ENCODE peak calls at places on chromosome 17, in five cellular contexts. One of them, this sample, is unnamed.

GRCh38 chr17:28874750-28875149 is 19.9 kb downstream of the ERAL1 start:
- DNase-seq in esophagus muscularis mucosa: no peak
- DNase-seq in right lobe of liver: no peak
- DNase-seq in breast epithelium: no peak
- DNase-seq in body of pancreas: no peak
- DNase-seq in this sample: no peak

GRCh38 chr17:29760279-29760721 is 137.6 kb upstream of the CORO6 start:
- DNase-seq in esophagus muscularis mucosa: no peak
- DNase-seq in right lobe of liver: no peak
- DNase-seq in breast epithelium: no peak
- DNase-seq in body of pancreas: no peak
- DNase-seq in this sample: no peak

GRCh38 chr17:68441064-68441770 is 16.1 kb downstream of the WIPI1 start:
- DNase-seq in esophagus muscularis mucosa: no peak
- DNase-seq in right lobe of liver: no peak
- DNase-seq in breast epithelium: no peak
- DNase-seq in body of pancreas: peak; percentile 41
- DNase-seq in this sample: no peak

GRCh38 chr17:83107656-83108048 is 28.2 kb downstream of the METRNL start:
- DNase-seq in esophagus muscularis mucosa: no peak
- DNase-seq in right lobe of liver: no peak
- DNase-seq in breast epithelium: no peak
- DNase-seq in body of pancreas: no peak
- DNase-seq in this sample: no peak

GRCh38 chr17:28735242-28735722 is 6.7 kb downstream of the NEK8 start:
- DNase-seq in esophagus muscularis mucosa: no peak
- DNase-seq in right lobe of liver: no peak
- DNase-seq in breast epithelium: no peak
- DNase-seq in body of pancreas: no peak
- DNase-seq in this sample: peak; percentile 69

GRCh38 chr17:75774988-75775668 is 9.5 kb upstream of the UNK start:
- DNase-seq in esophagus muscularis mucosa: no peak
- DNase-seq in right lobe of liver: no peak
- DNase-seq in breast epithelium: peak; percentile 36
- DNase-seq in body of pancreas: peak; percentile 26
- DNase-seq in this sample: no peak

GRCh38 chr17:16879686-16880085 is 92.2 kb downstream of the TNFRSF13B start:
- DNase-seq in esophagus muscularis mucosa: no peak
- DNase-seq in right lobe of liver: peak; percentile 30
- DNase-seq in breast epithelium: no peak
- DNase-seq in body of pancreas: no peak
- DNase-seq in this sample: no peak

GRCh38 chr17:17365476-17366110 is 62.4 kb downstream of the NT5M start:
- DNase-seq in esophagus muscularis mucosa: no peak
- DNase-seq in right lobe of liver: no peak
- DNase-seq in breast epithelium: no peak
- DNase-seq in body of pancreas: no peak
- DNase-seq in this sample: no peak

GRCh38 chr17:4038076-4038475 is 73.8 kb upstream of the ATP2A3 start:
- DNase-seq in esophagus muscularis mucosa: no peak
- DNase-seq in right lobe of liver: no peak
- DNase-seq in breast epithelium: no peak
- DNase-seq in body of pancreas: peak; percentile 40
- DNase-seq in this sample: no peak

GRCh38 chr17:13024033-13024432 is 6.2 kb upstream of the ELAC2 start:
- DNase-seq in esophagus muscularis mucosa: no peak
- DNase-seq in right lobe of liver: no peak
- DNase-seq in breast epithelium: no peak
- DNase-seq in body of pancreas: no peak
- DNase-seq in this sample: no peak

GRCh38 chr17:60577147-60577925 is 22.7 kb upstream of the PPM1D start:
- DNase-seq in esophagus muscularis mucosa: no peak
- DNase-seq in right lobe of liver: no peak
- DNase-seq in breast epithelium: no peak
- DNase-seq in body of pancreas: peak; percentile 43
- DNase-seq in this sample: no peak

GRCh38 chr17:40510328-40510648 is 8.9 kb upstream of the TNS4 start:
- DNase-seq in esophagus muscularis mucosa: no peak
- DNase-seq in right lobe of liver: no peak
- DNase-seq in breast epithelium: peak; percentile 92
- DNase-seq in body of pancreas: no peak
- DNase-seq in this sample: peak; percentile 90

GRCh38 chr17:9987779-9988585 is 82.9 kb upstream of the RCVRN start:
- DNase-seq in esophagus muscularis mucosa: no peak
- DNase-seq in right lobe of liver: no peak
- DNase-seq in breast epithelium: no peak
- DNase-seq in body of pancreas: peak; percentile 17
- DNase-seq in this sample: no peak

GRCh38 chr17:39408360-39408759 is 6.9 kb upstream of the FBXL20 start:
- DNase-seq in esophagus muscularis mucosa: no peak
- DNase-seq in right lobe of liver: no peak
- DNase-seq in breast epithelium: no peak
- DNase-seq in body of pancreas: no peak
- DNase-seq in this sample: no peak

GRCh38 chr17:13266596-13266995 is 248.8 kb upstream of the ELAC2 start:
- DNase-seq in esophagus muscularis mucosa: no peak
- DNase-seq in right lobe of liver: no peak
- DNase-seq in breast epithelium: no peak
- DNase-seq in body of pancreas: no peak
- DNase-seq in this sample: no peak

GRCh38 chr17:69819316-69820087 is 255.5 kb upstream of the KCNJ16 start:
- DNase-seq in esophagus muscularis mucosa: no peak
- DNase-seq in right lobe of liver: no peak
- DNase-seq in breast epithelium: no peak
- DNase-seq in body of pancreas: no peak
- DNase-seq in this sample: no peak

GRCh38 chr17:73203788-73204479 is 11.1 kb downstream of the COG1 start:
- DNase-seq in esophagus muscularis mucosa: no peak
- DNase-seq in right lobe of liver: no peak
- DNase-seq in breast epithelium: peak; percentile 2
- DNase-seq in body of pancreas: no peak
- DNase-seq in this sample: no peak

GRCh38 chr17:4364622-4365041 is 1.8 kb downstream of the UBE2G1 start:
- DNase-seq in esophagus muscularis mucosa: no peak
- DNase-seq in right lobe of liver: peak; percentile 42
- DNase-seq in breast epithelium: no peak
- DNase-seq in body of pancreas: no peak
- DNase-seq in this sample: peak; percentile 72

GRCh38 chr17:10745231-10745630 is 15.4 kb upstream of the TMEM220 start:
- DNase-seq in esophagus muscularis mucosa: no peak
- DNase-seq in right lobe of liver: no peak
- DNase-seq in breast epithelium: no peak
- DNase-seq in body of pancreas: no peak
- DNase-seq in this sample: no peak

GRCh38 chr17:59798111-59798510 is 90.7 kb downstream of the VMP1 start:
- DNase-seq in esophagus muscularis mucosa: no peak
- DNase-seq in right lobe of liver: no peak
- DNase-seq in breast epithelium: no peak
- DNase-seq in body of pancreas: no peak
- DNase-seq in this sample: no peak

GRCh38 chr17:80791758-80792284 is 199.8 kb upstream of the CHMP6 start:
- DNase-seq in esophagus muscularis mucosa: no peak
- DNase-seq in right lobe of liver: no peak
- DNase-seq in breast epithelium: no peak
- DNase-seq in body of pancreas: peak; percentile 57
- DNase-seq in this sample: peak; percentile 92

GRCh38 chr17:55783684-55784245 is 32.9 kb downstream of the PCTP start:
- DNase-seq in esophagus muscularis mucosa: peak; percentile 95
- DNase-seq in right lobe of liver: no peak
- DNase-seq in breast epithelium: no peak
- DNase-seq in body of pancreas: peak; percentile 38
- DNase-seq in this sample: peak; percentile 88

GRCh38 chr17:82754297-82755208 is 2.7 kb downstream of the TBCD start:
- DNase-seq in esophagus muscularis mucosa: no peak
- DNase-seq in right lobe of liver: no peak
- DNase-seq in breast epithelium: no peak
- DNase-seq in body of pancreas: no peak
- DNase-seq in this sample: no peak

GRCh38 chr17:31418773-31419350 is 27.4 kb downstream of the RAB11FIP4 start:
- DNase-seq in esophagus muscularis mucosa: no peak
- DNase-seq in right lobe of liver: no peak
- DNase-seq in breast epithelium: no peak
- DNase-seq in body of pancreas: no peak
- DNase-seq in this sample: no peak

GRCh38 chr17:17737938-17738894 is 57.0 kb downstream of the RAI1 start:
- DNase-seq in esophagus muscularis mucosa: no peak
- DNase-seq in right lobe of liver: no peak
- DNase-seq in breast epithelium: peak; percentile 67
- DNase-seq in body of pancreas: peak; percentile 62
- DNase-seq in this sample: no peak

GRCh38 chr17:3923466-3924190 is 7.4 kb upstream of the P2RX1 start:
- DNase-seq in esophagus muscularis mucosa: no peak
- DNase-seq in right lobe of liver: no peak
- DNase-seq in breast epithelium: no peak
- DNase-seq in body of pancreas: no peak
- DNase-seq in this sample: no peak

GRCh38 chr17:74729368-74729767 is 7.7 kb upstream of the RAB37 start:
- DNase-seq in esophagus muscularis mucosa: no peak
- DNase-seq in right lobe of liver: no peak
- DNase-seq in breast epithelium: no peak
- DNase-seq in body of pancreas: no peak
- DNase-seq in this sample: no peak
- TF ChIP-seq POLR2A in esophagus muscularis mucosa: no peak
- TF ChIP-seq POLR2A in right lobe of liver: no peak
- TF ChIP-seq POLR2A in breast epithelium: no peak
- TF ChIP-seq POLR2A in body of pancreas: no peak
- TF ChIP-seq POLR2A in this sample: no peak

GRCh38 chr17:66543526-66543925 is 241.1 kb downstream of the PRKCA start:
- DNase-seq in esophagus muscularis mucosa: no peak
- DNase-seq in right lobe of liver: no peak
- DNase-seq in breast epithelium: no peak
- DNase-seq in body of pancreas: no peak
- DNase-seq in this sample: no peak

GRCh38 chr17:66542183-66542966 is 240.0 kb downstream of the PRKCA start:
- DNase-seq in esophagus muscularis mucosa: no peak
- DNase-seq in right lobe of liver: no peak
- DNase-seq in breast epithelium: no peak
- DNase-seq in body of pancreas: no peak
- DNase-seq in this sample: no peak

GRCh38 chr17:66542967-66543525 is 240.6 kb downstream of the PRKCA start:
- DNase-seq in esophagus muscularis mucosa: no peak
- DNase-seq in right lobe of liver: no peak
- DNase-seq in breast epithelium: no peak
- DNase-seq in body of pancreas: no peak
- DNase-seq in this sample: no peak

GRCh38 chr17:66540131-66540781 is 237.8 kb downstream of the PRKCA start:
- DNase-seq in esophagus muscularis mucosa: no peak
- DNase-seq in right lobe of liver: no peak
- DNase-seq in breast epithelium: peak; percentile 23
- DNase-seq in body of pancreas: peak; percentile 35
- DNase-seq in this sample: no peak

GRCh38 chr17:66541461-66542182 is 239.2 kb downstream of the PRKCA start:
- DNase-seq in esophagus muscularis mucosa: no peak
- DNase-seq in right lobe of liver: no peak
- DNase-seq in breast epithelium: no peak
- DNase-seq in body of pancreas: no peak
- DNase-seq in this sample: no peak
- H3K27ac ChIP-seq in esophagus muscularis mucosa: peak overlapping the region; percentile 73
- H3K27ac ChIP-seq in right lobe of liver: no peak overlapping the region
- H3K27ac ChIP-seq in breast epithelium: no peak overlapping the region
- H3K27ac ChIP-seq in body of pancreas: no peak overlapping the region
- H3K27ac ChIP-seq in this sample: no peak overlapping the region

GRCh38 chr17:45342306-45342705 is 25.5 kb upstream of the MAP3K14 start:
- DNase-seq in esophagus muscularis mucosa: no peak
- DNase-seq in right lobe of liver: peak; percentile 40
- DNase-seq in breast epithelium: no peak
- DNase-seq in body of pancreas: no peak
- DNase-seq in this sample: no peak
- TF ChIP-seq POLR2A in esophagus muscularis mucosa: no peak
- TF ChIP-seq POLR2A in right lobe of liver: no peak
- TF ChIP-seq POLR2A in breast epithelium: no peak
- TF ChIP-seq POLR2A in body of pancreas: no peak
- TF ChIP-seq POLR2A in this sample: no peak

GRCh38 chr17:7476474-7476873 is 3.0 kb downstream of the ZBTB4 start:
- DNase-seq in esophagus muscularis mucosa: no peak
- DNase-seq in right lobe of liver: no peak
- DNase-seq in breast epithelium: peak; percentile 57
- DNase-seq in body of pancreas: no peak
- DNase-seq in this sample: no peak
- H3K27ac ChIP-seq in esophagus muscularis mucosa: peak overlapping the region; percentile 100
- H3K27ac ChIP-seq in right lobe of liver: no peak overlapping the region
- H3K27ac ChIP-seq in breast epithelium: peak overlapping the region; percentile 100
- H3K27ac ChIP-seq in body of pancreas: peak overlapping the region; percentile 51
- H3K27ac ChIP-seq in this sample: peak overlapping the region; percentile 100

DNA sequence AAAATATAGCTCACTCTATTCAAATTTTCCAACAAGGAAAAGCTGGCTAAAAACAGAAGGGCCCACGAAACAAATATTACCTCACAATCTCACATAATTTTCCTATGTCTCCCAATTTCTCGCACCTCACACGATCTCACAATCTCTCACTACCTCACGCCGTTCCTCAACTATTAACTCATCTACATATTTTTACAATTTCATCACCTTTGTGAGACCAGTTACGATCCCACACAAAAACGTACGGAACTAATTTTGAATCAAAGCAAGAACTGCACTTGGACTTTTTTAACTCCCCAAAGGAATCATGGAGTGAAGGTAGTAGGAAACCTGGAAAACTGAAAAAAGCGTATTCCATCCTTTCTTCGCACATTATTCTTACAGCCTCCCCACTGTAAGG is 1.1 kb downstream of the CBX1 start:
- DNase-seq in esophagus muscularis mucosa: no peak
- DNase-seq in right lobe of liver: no peak
- DNase-seq in breast epithelium: no peak
- DNase-seq in body of pancreas: no peak
- DNase-seq in this sample: no peak
- TF ChIP-seq POLR2A in esophagus muscularis mucosa: no peak
- TF ChIP-seq POLR2A in right lobe of liver: no peak
- TF ChIP-seq POLR2A in breast epithelium: no peak
- TF ChIP-seq POLR2A in body of pancreas: no peak
- TF ChIP-seq POLR2A in this sample: no peak

GRCh38 chr17:1980665-1981250 is 44.4 kb downstream of the RTN4RL1 start:
- DNase-seq in esophagus muscularis mucosa: no peak
- DNase-seq in right lobe of liver: no peak
- DNase-seq in breast epithelium: no peak
- DNase-seq in body of pancreas: no peak
- DNase-seq in this sample: no peak
- H3K27ac ChIP-seq in esophagus muscularis mucosa: no peak overlapping the region
- H3K27ac ChIP-seq in right lobe of liver: no peak overlapping the region
- H3K27ac ChIP-seq in breast epithelium: no peak overlapping the region
- H3K27ac ChIP-seq in body of pancreas: no peak overlapping the region
- H3K27ac ChIP-seq in this sample: no peak overlapping the region

DNA sequence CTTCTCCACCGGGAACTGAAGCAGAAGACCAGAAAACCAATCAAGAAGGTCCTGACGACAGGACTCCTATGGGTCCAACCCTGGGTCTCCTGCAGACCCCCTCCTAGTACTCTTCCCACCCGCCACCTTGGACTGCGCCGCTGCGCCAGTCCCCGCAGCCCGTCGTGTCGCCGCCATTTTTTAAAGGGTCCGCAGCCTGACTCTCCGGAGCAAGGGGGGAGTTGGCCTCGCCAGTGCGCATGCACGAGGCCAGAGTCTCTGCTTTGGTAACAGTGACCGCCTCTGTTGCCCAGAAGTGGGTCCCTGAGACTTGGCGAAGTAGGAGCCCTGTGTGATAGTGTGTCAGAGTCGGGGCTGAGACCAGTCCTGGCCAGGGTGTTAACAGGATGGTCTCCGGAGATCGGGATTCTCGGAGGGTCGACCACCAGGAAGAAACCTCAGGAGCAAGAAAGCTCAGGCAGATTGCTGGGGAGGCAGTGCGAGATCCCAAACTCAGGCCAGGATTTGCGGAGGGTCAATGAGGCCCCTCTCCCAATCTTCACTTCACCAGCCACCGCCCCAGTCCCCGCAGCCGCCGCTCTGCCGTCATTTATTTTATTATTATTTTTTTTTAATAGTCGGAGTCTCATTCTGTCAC is 612.5 kb downstream of the KCNJ18 start:
- DNase-seq in esophagus muscularis mucosa: peak; percentile 57
- DNase-seq in right lobe of liver: no peak
- DNase-seq in breast epithelium: no peak
- DNase-seq in body of pancreas: no peak
- DNase-seq in this sample: no peak
- TF ChIP-seq POLR2A in esophagus muscularis mucosa: no peak
- TF ChIP-seq POLR2A in right lobe of liver: no peak
- TF ChIP-seq POLR2A in breast epithelium: no peak
- TF ChIP-seq POLR2A in body of pancreas: no peak
- TF ChIP-seq POLR2A in this sample: no peak

This sample was measured in gastrocnemius medialis.